ENCODE peak calls at places on chromosomes 1 and 21, in six cellular contexts. H, W, M, U, O and P are unnamed samples.

GRCh38 chr1:4702927-4703326 is 48.5 kb downstream of the AJAP1 start:
- DNase-seq in O (no peak), U (no peak), W (no peak), H (no peak), M (no peak), P (no peak)

GRCh38 chr1:44587796-44588460 is 86.4 kb downstream of the TMEM53 start:
- DNase-seq in O (no peak), H (peak), W (no peak), M (no peak), U (no peak), P (no peak)

GRCh38 chr1:202834771-202835547 is 24.2 kb downstream of the PCAT6 start:
- DNase-seq in H (peak), M (no peak), W (no peak), U (no peak), O (no peak), P (no peak)

GRCh38 chr1:248618878-248619277 is 16.0 kb downstream of the OR2T11 start:
- DNase-seq in U (peak), W (no peak), O (no peak), M (peak), H (peak), P (peak)

GRCh38 chr1:227318852-227319607 is 738 bp upstream of the CDC42BPA start:
- DNase-seq in M (no peak), W (peak), U (peak), O (no peak), H (peak), P (peak)

GRCh38 chr1:12447849-12448312 is 170.1 kb downstream of the DHRS3 start:
- DNase-seq in M (no peak), W (no peak), O (no peak), U (no peak), H (no peak), P (peak)

GRCh38 chr1:36208978-36209708 is 15.1 kb upstream of the THRAP3 start:
- DNase-seq in O (no peak), M (no peak), W (no peak), H (no peak), U (no peak), P (peak)

GRCh38 chr1:114009393-114009792 is 30.1 kb downstream of the OLFML3 start:
- DNase-seq in O (no peak), W (no peak), H (peak), M (no peak), U (no peak), P (no peak)

GRCh38 chr1:64495878-64496277 is 25.9 kb downstream of the CACHD1 start:
- DNase-seq in O (no peak), M (no peak), H (no peak), W (no peak), U (no peak), P (no peak)

GRCh38 chr1:32291708-32292508 is at the start of gene HDAC1:
- DNase-seq in M (peak), O (peak), W (peak), U (peak), H (peak), P (peak)

GRCh38 chr1:116356673-116357072 is 16.4 kb upstream of the ATP1A1 start:
- DNase-seq in W (no peak), U (no peak), H (peak), O (no peak), M (no peak), P (peak)

GRCh38 chr21:45155910-45156309 is 81.5 kb downstream of the ADARB1 start:
- DNase-seq in U (no peak), W (no peak), M (no peak), H (no peak), O (no peak), P (no peak)

GRCh38 chr1:243729956-243730355 is 120.1 kb downstream of the AKT3 start:
- DNase-seq in W (no peak), O (no peak), U (no peak), H (no peak), M (no peak), P (no peak)

GRCh38 chr21:39098696-39099111 is 84.5 kb downstream of the PSMG1 start:
- DNase-seq in U (no peak), O (no peak), M (no peak), H (no peak), W (no peak), P (no peak)

GRCh38 chr1:17307946-17308345 is at the start of gene PADI4:
- DNase-seq in O (no peak), U (no peak), H (no peak), W (no peak), M (no peak), P (no peak)

GRCh38 chr1:174883361-174883760 is 116.4 kb upstream of the CACYBP start:
- DNase-seq in U (no peak), O (no peak), H (peak), W (peak), M (no peak), P (peak)

DNA sequence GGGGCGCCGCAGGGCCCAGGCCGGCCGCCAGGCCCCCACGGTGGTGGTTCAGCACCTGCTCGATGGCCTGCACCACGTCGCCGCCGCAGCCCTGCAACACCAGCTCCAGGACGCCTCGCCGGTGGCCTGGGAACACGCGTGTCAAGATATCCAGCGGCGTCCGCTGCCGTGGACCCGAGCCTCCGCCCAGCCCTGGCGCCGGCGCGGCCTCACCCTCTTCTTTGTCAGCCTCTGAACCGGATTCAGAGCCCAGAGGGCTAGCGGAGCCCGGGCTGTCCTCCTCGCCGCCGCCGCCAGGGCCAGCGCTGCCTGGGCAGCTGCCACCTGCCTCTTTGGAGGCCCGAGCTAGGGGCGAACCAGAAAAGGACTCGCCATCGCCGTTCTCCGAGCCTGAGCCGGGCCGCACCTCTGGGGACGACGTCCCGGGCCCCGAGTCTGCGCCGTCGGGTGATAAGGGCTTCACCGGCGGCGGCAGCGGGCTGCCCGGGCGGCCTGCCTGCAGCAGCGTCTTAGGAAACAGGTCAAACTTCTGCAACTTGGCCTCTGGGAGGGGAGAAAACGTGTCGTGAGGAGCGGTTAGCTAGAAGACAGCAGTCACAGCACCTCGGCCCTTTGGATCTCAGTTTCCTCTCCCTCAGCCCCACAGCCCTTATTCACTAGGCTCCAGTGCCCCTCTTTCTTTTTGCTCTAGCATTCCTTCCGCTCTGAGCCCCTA is 3.9 kb downstream of the DMRTA2 start:
- DNase-seq in M (no peak), H (no peak), W (peak), O (no peak), U (no peak), P (no peak)
- H3K4me3 ChIP-seq in M (no peak), H (no peak), W (peak), O (no peak), U (no peak), P (no peak)

DNA sequence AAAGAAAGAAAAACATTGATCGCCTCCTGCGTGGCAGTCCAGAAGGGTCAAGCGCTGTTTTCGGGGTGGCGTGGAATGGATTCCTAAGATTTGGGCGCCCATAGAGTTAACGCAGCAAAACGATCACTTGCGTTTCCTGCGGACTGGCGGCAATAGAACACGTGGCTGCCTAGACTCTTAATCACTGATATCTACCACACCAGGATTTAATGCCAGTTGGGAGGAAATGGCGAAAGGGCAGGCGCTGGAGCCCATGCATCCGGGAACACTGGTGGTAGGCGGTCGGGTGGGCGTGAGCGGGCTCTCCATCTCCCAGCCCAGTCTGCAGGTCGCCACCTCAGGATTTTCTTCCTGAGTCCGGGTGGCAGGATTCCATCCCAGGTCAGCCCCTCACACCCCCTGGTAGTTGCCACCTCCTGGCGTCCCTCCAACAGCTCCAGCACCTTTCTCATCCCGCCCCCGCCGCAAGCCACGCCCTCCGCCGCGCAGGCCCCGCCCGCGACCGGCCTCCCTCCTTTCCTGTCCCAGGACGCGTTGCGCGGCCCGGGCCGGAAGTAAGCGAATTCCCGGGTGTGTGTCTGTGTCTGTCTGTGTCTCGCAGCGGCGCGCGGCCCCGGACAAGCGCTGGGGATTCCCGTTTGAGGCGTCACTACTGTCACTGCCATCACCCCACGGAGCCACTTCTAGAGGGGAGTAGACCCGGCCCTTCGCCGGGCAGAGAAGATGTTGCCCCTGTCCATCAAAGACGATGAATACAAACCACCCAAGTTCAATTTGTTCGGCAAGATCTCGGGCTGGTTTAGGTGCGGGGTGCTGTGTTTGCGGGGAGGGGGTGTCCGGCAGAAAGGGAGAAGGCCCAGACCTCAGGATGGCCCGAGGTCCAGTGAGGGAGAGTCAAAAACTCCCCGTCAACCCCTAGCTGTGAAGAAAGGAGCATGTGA is at the start of gene SLC30A7:
- DNase-seq in O (peak), H (peak), U (peak), W (peak), M (peak), P (peak)
- H3K4me3 ChIP-seq in O (peak), H (peak), U (peak), W (peak), M (peak), P (peak)

GRCh38 chr1:219062161-219062560 is 111.5 kb upstream of the LYPLAL1 start:
- DNase-seq in O (no peak), U (no peak), M (no peak), H (peak), W (no peak), P (no peak)
- H3K4me3 ChIP-seq in O (no peak), U (no peak), M (no peak), H (no peak), W (no peak), P (no peak)

DNA sequence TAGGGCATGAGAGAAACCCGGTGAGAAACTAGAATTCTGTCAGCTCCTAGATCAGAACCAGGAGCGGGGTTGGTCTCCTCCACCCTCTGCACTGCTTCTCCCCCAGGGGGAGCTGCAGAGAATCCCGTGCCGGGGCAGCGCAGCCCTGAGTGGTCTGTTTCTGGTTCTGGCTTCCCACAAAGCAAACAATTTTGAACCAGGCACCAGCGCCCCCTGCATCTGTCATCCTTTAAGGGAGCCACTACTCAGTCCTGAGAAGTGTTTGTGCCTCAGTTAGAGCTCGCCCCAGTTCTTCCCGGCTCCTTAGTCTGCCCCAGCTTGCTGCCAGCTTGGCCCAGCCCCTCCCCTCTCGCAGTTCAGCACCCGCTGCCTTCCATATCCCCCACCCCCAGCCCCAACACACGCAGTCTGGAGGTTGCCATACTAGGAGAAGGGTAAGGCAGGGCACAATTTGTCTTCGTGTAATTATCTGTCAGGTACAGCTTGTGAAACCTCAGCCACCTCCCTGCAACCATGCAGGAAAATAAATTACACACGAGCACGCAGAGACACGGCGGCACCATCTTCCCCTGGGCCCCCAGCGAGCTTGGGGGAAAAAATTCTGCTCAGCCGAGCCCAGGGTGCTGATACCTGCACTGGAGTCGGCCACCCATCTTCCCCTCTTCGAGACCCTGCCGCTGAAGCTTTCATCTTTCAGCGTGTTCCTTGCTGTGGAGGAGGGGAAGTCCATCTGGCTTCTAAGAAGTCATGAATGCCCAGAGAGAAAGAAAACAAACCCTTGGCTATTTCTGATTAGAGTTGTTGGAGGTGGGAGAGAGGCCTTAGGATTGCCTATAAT is 62.6 kb upstream of the CD1D start:
- DNase-seq in O (no peak), U (peak), W (peak), H (peak), M (no peak), P (peak)
- H3K4me3 ChIP-seq in O (peak), U (no peak), W (peak), H (no peak), M (peak), P (no peak)

GRCh38 chr21:46557919-46558392 is 46.9 kb downstream of the S100B start:
- DNase-seq in O (no peak), M (no peak), W (no peak), H (no peak), U (no peak), P (no peak)
- H3K4me3 ChIP-seq in O (no peak), M (no peak), W (no peak), H (no peak), U (no peak), P (no peak)

GRCh38 chr1:40663324-40664166 is 1.9 kb downstream of the RIMS3 start:
- DNase-seq in W (no peak), U (no peak), O (no peak), M (no peak), H (no peak), P (peak)
- H3K4me3 ChIP-seq in W (no peak), U (no peak), O (no peak), M (no peak), H (no peak), P (peak)

GRCh38 chr1:169120066-169120465 is 13.6 kb downstream of the ATP1B1 start:
- DNase-seq in W (no peak), U (no peak), H (no peak), M (no peak), O (peak), P (no peak)
- H3K4me3 ChIP-seq in W (no peak), U (no peak), H (no peak), M (no peak), O (no peak), P (no peak)